ENCODE peak calls at places on chromosomes 13 and 19, in nine cellular contexts. V, D, W, Z, S, A, X, B and I are unnamed samples.

GRCh38 chr19:6268382-6268771 is 11.4 kb downstream of the MLLT1 start:
- DNase-seq in V (no peak), D (no peak), W (no peak), Z (no peak), S (no peak), A (no peak), X (no peak), B (no peak), I (no peak)

GRCh38 chr13:61684976-61685682 is 269.5 kb upstream of the PCDH20 start:
- DNase-seq in V (no peak), D (no peak), W (no peak), Z (no peak), S (no peak), A (no peak), X (no peak), B (no peak), I (no peak)

GRCh38 chr13:111382877-111383276 is 62.4 kb downstream of the TEX29 start:
- DNase-seq in V (no peak), D (no peak), W (no peak), Z (no peak), S (peak), A (no peak), X (peak), B (no peak), I (no peak)

GRCh38 chr19:7926727-7927604 is 1.0 kb upstream of the CTXN1 start:
- DNase-seq in V (no peak), D (no peak), W (no peak), Z (no peak), S (peak), A (no peak), X (no peak), B (no peak), I (no peak)

GRCh38 chr13:30796132-30796832 is 60.9 kb downstream of the ALOX5AP start:
- DNase-seq in V (no peak), D (no peak), W (no peak), Z (peak), S (no peak), A (no peak), X (no peak), B (no peak), I (no peak)

GRCh38 chr13:100789481-100789880 is 114.9 kb upstream of the TMTC4 start:
- DNase-seq in V (no peak), D (no peak), W (no peak), Z (no peak), S (no peak), A (peak), X (peak), B (no peak), I (no peak)

GRCh38 chr13:102055116-102055515 is 346.7 kb downstream of the FGF14 start:
- DNase-seq in V (no peak), D (no peak), W (no peak), Z (no peak), S (no peak), A (no peak), X (no peak), B (no peak), I (no peak)

GRCh38 chr13:59425211-59425721 is 738.5 kb downstream of the DIAPH3 start:
- DNase-seq in V (no peak), D (no peak), W (no peak), Z (no peak), S (no peak), A (no peak), X (no peak), B (no peak), I (no peak)

GRCh38 chr13:82758056-82758455 is 1124.2 kb downstream of the SLITRK1 start:
- DNase-seq in V (no peak), D (peak), W (no peak), Z (no peak), S (no peak), A (peak), X (no peak), B (no peak), I (no peak)

GRCh38 chr19:19021115-19021514 is 12.2 kb downstream of the SUGP2 start:
- DNase-seq in V (no peak), D (no peak), W (no peak), Z (no peak), S (no peak), A (peak), X (no peak), B (no peak), I (no peak)

GRCh38 chr19:19185853-19186728 is 5.9 kb downstream of the BORCS8 start:
- DNase-seq in V (no peak), D (peak), W (no peak), Z (no peak), S (no peak), A (peak), X (peak), B (peak), I (no peak)

GRCh38 chr19:16778796-16779411 is 50.3 kb upstream of the SIN3B start:
- DNase-seq in V (no peak), D (peak), W (no peak), Z (no peak), S (peak), A (peak), X (peak), B (peak), I (no peak)

GRCh38 chr13:100881291-100881864 is 206.8 kb upstream of the TMTC4 start:
- DNase-seq in V (no peak), D (no peak), W (no peak), Z (no peak), S (no peak), A (no peak), X (no peak), B (no peak), I (no peak)

GRCh38 chr13:113528798-113529180 is 38.3 kb upstream of the DCUN1D2 start:
- DNase-seq in V (peak), D (no peak), W (no peak), Z (peak), S (no peak), A (no peak), X (no peak), B (no peak), I (no peak)

GRCh38 chr13:75581874-75582640 is 32.5 kb downstream of the UCHL3 start:
- DNase-seq in V (no peak), D (no peak), W (no peak), Z (no peak), S (no peak), A (no peak), X (no peak), B (no peak), I (no peak)

GRCh38 chr13:25869941-25870340 is 181.9 kb downstream of the SHISA2 start:
- DNase-seq in V (no peak), D (no peak), W (no peak), Z (no peak), S (no peak), A (no peak), X (no peak), B (no peak), I (no peak)

GRCh38 chr13:67230243-67230773 is at the start of gene PCDH9:
- DNase-seq in V (peak), D (no peak), W (peak), Z (peak), S (peak), A (peak), X (peak), B (peak), I (peak)
- TF ChIP-seq POLR2A in V (no peak), D (no peak), W (peak), Z (peak), S (no peak), A (no peak), X (peak), B (peak), I (peak)

DNA sequence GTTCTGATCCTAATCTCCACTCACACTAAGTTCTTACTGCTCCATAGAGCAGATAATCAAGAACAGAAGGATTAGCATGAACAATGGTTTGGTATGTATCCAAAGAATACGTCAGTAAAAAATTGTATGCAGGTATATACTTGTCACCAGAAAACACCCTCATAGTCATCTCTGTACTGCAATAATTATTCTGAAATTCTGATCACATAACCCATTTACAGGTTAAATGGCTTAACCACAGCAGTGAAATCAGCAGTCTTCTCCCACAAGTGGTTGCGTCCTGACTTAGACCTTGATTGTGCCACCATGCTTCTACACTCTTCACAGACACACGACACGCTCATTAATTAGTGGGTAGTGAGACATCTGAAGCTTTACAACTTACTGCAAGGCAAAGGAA is 50.9 kb downstream of the LNX2 start:
- DNase-seq in V (no peak), D (no peak), W (no peak), Z (no peak), S (no peak), A (no peak), X (no peak), B (no peak), I (no peak)
- TF ChIP-seq CTCF in V (no peak), D (no peak), W (no peak), Z (no peak), S (no peak), A (no peak), X (no peak), B (no peak), I (no peak)

GRCh38 chr13:98515804-98516465 is 61.0 kb downstream of the STK24 start:
- DNase-seq in V (no peak), D (no peak), W (no peak), Z (no peak), S (no peak), A (no peak), X (no peak), B (no peak), I (no peak)

GRCh38 chr13:98514268-98514667 is 62.6 kb downstream of the STK24 start:
- DNase-seq in V (no peak), D (no peak), W (no peak), Z (no peak), S (no peak), A (no peak), X (no peak), B (no peak), I (no peak)

GRCh38 chr13:98512774-98513327 is 64.1 kb downstream of the STK24 start:
- DNase-seq in V (no peak), D (no peak), W (no peak), Z (no peak), S (no peak), A (no peak), X (no peak), B (no peak), I (no peak)

GRCh38 chr13:98511435-98511834 is 65.5 kb downstream of the STK24 start:
- DNase-seq in V (no peak), D (no peak), W (no peak), Z (no peak), S (no peak), A (no peak), X (no peak), B (no peak), I (no peak)

DNA sequence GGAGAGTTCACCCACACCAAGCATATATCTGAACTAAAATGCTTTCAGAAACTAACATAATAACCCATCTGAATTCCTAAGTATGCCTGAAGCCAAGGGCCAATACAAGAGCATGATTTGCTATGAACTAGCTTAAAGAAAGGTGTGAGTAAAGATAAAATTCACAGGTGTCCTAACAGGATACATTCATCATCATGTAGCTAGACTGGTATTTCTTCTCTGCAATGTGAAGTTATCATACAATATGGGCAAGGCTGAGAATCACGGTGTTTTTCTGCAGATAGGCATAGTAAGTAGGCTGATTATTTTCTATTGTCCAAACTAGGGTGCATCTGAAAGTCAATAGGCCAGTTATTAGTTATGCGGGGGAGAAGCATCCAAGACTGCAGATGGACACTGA is 63.1 kb downstream of the STK24 start:
- DNase-seq in V (no peak), D (no peak), W (no peak), Z (no peak), S (no peak), A (no peak), X (no peak), B (no peak), I (no peak)
- TF ChIP-seq POLR2AphosphoS5 in V (no peak), D (no peak), W (no peak), Z (no peak), S (no peak), A (no peak), X (no peak), B (no peak), I (no peak)

GRCh38 chr19:36915992-36916830 is at the start of the genes ZNF568 and ZNF829:
- DNase-seq in V (peak), D (no peak), W (peak), Z (peak), S (peak), A (peak), X (peak), B (peak), I (no peak)
- TF ChIP-seq POLR2A in V (no peak), D (no peak), W (no peak), Z (no peak), S (no peak), A (no peak), X (no peak), B (no peak), I (no peak)

GRCh38 chr19:15025237-15025636 is 24.0 kb upstream of the CASP14 start:
- DNase-seq in V (no peak), D (no peak), W (no peak), Z (no peak), S (no peak), A (peak), X (no peak), B (no peak), I (no peak)
- TF ChIP-seq CTCF in V (no peak), D (peak), W (no peak), Z (no peak), S (no peak), A (peak), X (no peak), B (no peak), I (no peak)

DNA sequence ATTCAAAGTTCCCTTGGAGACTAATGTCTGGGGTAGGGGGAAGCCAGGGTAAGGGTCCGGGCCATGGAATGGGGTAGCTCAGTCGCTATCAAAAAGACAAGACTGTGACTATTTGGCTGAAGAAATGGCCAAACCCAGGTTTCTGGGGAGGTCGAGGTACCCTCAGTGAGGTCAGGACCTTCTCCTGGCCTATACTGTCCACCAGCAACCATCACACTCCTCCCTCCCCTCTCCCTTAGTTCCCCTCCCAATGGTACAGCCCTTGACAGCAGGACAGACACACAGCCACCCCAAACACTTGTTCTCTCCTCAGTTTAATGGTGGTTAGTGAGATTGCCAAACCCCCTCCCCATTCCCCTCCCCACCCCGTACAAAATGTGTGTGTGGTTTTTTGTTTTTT is 2.6 kb upstream of the ZNF428 start:
- DNase-seq in V (no peak), D (no peak), W (no peak), Z (no peak), S (no peak), A (no peak), X (no peak), B (no peak), I (no peak)
- TF ChIP-seq POLR2AphosphoS5 in V (no peak), D (no peak), W (no peak), Z (no peak), S (no peak), A (no peak), X (no peak), B (no peak), I (no peak)

GRCh38 chr19:47886010-47886559 is at the start of gene SULT2A1:
- DNase-seq in V (no peak), D (no peak), W (no peak), Z (peak), S (no peak), A (peak), X (no peak), B (no peak), I (no peak)
- TF ChIP-seq POLR2A in V (no peak), D (no peak), W (no peak), Z (no peak), S (no peak), A (peak), X (no peak), B (no peak), I (no peak)

DNA sequence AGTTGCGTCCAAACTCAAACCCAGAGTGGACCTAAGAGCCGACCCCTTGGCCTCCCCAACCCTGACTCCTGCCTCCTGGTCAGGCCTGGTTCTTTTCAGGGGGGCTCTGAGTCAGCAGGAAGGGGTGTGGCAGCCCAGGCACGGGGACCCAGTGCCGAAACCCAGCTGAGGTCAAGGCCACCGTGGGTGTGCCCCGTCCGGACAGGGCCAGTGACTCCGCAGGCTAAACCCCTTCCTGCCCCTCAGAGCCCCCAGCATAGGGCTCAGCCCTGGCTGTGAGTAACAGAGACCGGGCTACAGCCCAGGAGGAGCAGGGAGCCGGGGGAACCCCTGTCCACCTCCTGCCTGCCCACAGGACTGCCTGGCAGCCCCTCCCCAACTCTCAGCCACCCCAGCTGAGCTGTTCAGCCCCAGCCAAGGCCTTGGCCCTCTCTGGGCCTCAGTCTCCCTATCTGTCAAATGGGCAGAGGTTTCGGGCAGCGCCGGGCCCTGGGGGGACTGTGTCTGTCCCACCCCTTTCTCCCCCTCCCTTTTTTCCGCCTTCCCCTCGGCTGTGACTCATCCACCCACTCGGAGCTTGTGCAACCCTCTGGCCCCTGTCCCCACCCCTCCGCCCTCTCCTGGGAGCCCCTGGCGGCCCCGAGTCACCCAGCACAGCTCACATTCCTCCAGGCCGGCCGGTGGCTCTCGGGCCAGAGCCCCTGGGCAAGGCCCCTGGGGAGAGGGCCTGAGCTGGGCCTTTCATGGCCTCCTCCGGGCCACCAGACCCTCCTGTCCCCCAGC is 8.6 kb downstream of the ZBTB7A start:
- DNase-seq in V (peak), D (peak), W (peak), Z (peak), S (peak), A (peak), X (peak), B (peak), I (no peak)
- TF ChIP-seq CTCF in V (no peak), D (no peak), W (peak), Z (no peak), S (no peak), A (peak), X (no peak), B (peak), I (no peak)

GRCh38 chr19:10680545-10681135 is 20.6 kb upstream of the QTRT1 start:
- DNase-seq in V (no peak), D (no peak), W (no peak), Z (no peak), S (no peak), A (no peak), X (no peak), B (no peak), I (no peak)

GRCh38 chr19:10683064-10683426 is 18.2 kb upstream of the QTRT1 start:
- DNase-seq in V (no peak), D (no peak), W (no peak), Z (no peak), S (no peak), A (no peak), X (no peak), B (no peak), I (no peak)

GRCh38 chr19:10683582-10683981 is 17.7 kb upstream of the QTRT1 start:
- DNase-seq in V (no peak), D (no peak), W (no peak), Z (no peak), S (no peak), A (no peak), X (no peak), B (no peak), I (no peak)

GRCh38 chr19:10681658-10682057 is 19.6 kb upstream of the QTRT1 start:
- DNase-seq in V (no peak), D (no peak), W (no peak), Z (no peak), S (no peak), A (no peak), X (no peak), B (no peak), I (no peak)

GRCh38 chr19:10682397-10683063 is 18.7 kb upstream of the QTRT1 start:
- DNase-seq in V (no peak), D (no peak), W (no peak), Z (no peak), S (no peak), A (no peak), X (no peak), B (no peak), I (no peak)
- TF ChIP-seq POLR2AphosphoS5 in V (no peak), D (no peak), W (no peak), Z (no peak), S (peak), A (no peak), X (no peak), B (no peak), I (no peak)

DNA sequence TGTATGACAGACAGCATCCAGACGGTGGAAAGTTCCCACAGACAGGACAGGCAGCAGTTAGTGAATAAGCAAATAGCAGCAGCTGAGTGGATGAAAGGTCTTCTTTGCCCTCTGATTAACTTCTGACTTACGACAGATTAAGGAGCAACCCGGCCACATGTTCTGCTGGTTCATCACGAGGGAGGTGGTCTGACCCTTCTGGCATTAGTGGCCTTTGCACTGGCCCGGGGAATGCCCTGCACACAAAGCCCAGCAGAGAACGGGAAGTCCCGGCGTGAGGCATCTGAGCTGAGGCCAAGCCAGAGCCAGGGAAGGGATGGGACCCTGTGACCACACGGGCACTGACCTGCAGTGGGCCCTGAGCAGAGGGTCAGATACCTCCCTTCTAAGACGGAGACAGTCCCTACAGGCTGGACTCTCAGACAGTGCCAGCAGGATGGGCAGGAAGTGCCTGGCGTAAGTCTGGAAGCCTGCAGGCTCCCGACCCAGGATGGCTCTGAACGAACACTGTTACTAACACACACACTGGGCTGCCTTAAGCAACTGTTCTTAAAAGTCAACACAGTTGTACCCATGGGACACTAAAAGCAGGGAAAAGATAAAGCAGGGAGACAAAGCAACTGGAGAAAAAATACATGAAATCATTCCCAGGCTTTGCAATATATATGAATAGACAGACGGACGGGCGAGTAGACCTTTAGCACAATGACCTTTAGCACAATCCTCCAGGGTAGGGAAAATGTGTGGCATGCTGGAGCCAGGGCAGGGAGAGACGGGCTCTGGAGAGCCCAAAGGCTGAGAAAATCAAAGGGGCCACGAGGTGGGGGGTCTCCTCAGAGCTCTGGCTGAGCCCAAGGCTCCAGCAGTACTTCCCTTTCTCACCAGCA is 6.3 kb downstream of the C19orf12 start:
- DNase-seq in V (no peak), D (no peak), W (no peak), Z (no peak), S (peak), A (peak), X (no peak), B (peak), I (no peak)
- TF ChIP-seq POLR2A in V (no peak), D (no peak), W (no peak), Z (no peak), S (no peak), A (peak), X (no peak), B (no peak), I (no peak)